ENCODE peak calls at places on chromosomes 4 and X, in five cellular contexts. S is ovary, E is AG09319, O is lower leg skin, G is dorsolateral prefrontal cortex. F is an unnamed sample.

GRCh38 chrX:12115377-12115776 is 22.9 kb upstream of the FRMPD4 start:
- DNase-seq in O (no peak), G (no peak), S (no peak), E (no peak), F (peak; percentile 3)

GRCh38 chr4:185839204-185839712 is 27.3 kb upstream of the SORBS2 start:
- DNase-seq in O (peak; percentile 34), E (peak; percentile 51), S (peak; percentile 36), G (no peak), F (peak; percentile 17)

GRCh38 chr4:1081689-1082040 is 31.7 kb downstream of the RNF212 start:
- DNase-seq in E (no peak), O (no peak), S (no peak), G (no peak), F (no peak)

GRCh38 chr4:5164221-5164912 is 113.1 kb downstream of the STK32B start:
- DNase-seq in O (no peak), E (no peak), S (no peak), G (no peak), F (no peak)

GRCh38 chrX:116384406-116384805 is 52.0 kb upstream of the SLC6A14 start:
- DNase-seq in G (no peak), E (peak; percentile 30), S (no peak), O (no peak), F (no peak)

GRCh38 chr4:5968246-5968645 is 50.0 kb downstream of the C4orf50 start:
- DNase-seq in O (no peak), G (no peak), S (no peak), E (no peak), F (no peak)

GRCh38 chrX:110588164-110588563 is 207.5 kb downstream of the CHRDL1 start:
- DNase-seq in E (no peak), G (no peak), S (no peak), O (no peak), F (no peak)

GRCh38 chrX:20454117-20454516 is 187.4 kb upstream of the RPS6KA3 start:
- DNase-seq in G (no peak), O (no peak), S (no peak), E (no peak), F (no peak)

GRCh38 chr4:110484767-110485166 is 8.8 kb downstream of the ENPEP start:
- DNase-seq in G (no peak), O (no peak), S (no peak), E (peak; percentile 35), F (no peak)

GRCh38 chrX:19883878-19884277 is 3.5 kb downstream of the SH3KBP1 start:
- DNase-seq in E (no peak), G (no peak), S (no peak), O (no peak), F (no peak)

GRCh38 chr4:139838811-139839210 is 173.2 kb downstream of the MGST2 start:
- DNase-seq in S (peak; percentile 20), E (no peak), G (no peak), O (no peak), F (no peak)

GRCh38 chr4:41287852-41288251 is 31.1 kb downstream of the UCHL1 start:
- DNase-seq in G (no peak), S (no peak), O (no peak), E (no peak), F (no peak)

GRCh38 chrX:76279007-76279406 is 106.1 kb downstream of the PBDC1 start:
- DNase-seq in O (peak; percentile 16), E (peak; percentile 5), S (peak; percentile 24), G (peak; percentile 11), F (peak; percentile 29)

GRCh38 chrX:44775726-44776125 is 68.1 kb upstream of the DUSP21 start:
- DNase-seq in E (no peak), G (no peak), S (no peak), O (no peak), F (no peak)

GRCh38 chr4:88166608-88167007 is 8.2 kb upstream of the ABCG2 start:
- DNase-seq in O (no peak), G (no peak), E (no peak), S (no peak), F (no peak)

GRCh38 chrX:45240334-45240733 is 39.7 kb upstream of the DIPK2B start:
- DNase-seq in S (no peak), E (no peak), G (no peak), O (no peak), F (no peak)

GRCh38 chrX:49272426-49272825 is 2.8 kb downstream of the PPP1R3F start:
- DNase-seq in G (no peak), S (peak; percentile 1), O (no peak), E (no peak), F (no peak)

GRCh38 chr4:61200195-61200990 is at the start of gene ADGRL3:
- DNase-seq in S (no peak), G (peak; percentile 77), E (no peak), O (no peak), F (peak; percentile 75)

GRCh38 chr4:72896515-72896914 is 173.0 kb downstream of the COX18 start:
- DNase-seq in S (no peak), O (peak; percentile 45), E (peak; percentile 60), G (no peak), F (no peak)

GRCh38 chr4:17155486-17155885 is 257.0 kb upstream of the LDB2 start:
- DNase-seq in O (no peak), E (no peak), S (no peak), G (no peak), F (no peak)

GRCh38 chr4:55444822-55445221 is 49.1 kb downstream of the TMEM165 start:
- DNase-seq in O (no peak), G (no peak), S (no peak), E (no peak), F (no peak)

GRCh38 chr4:53019485-53020382 is 157.6 kb downstream of the RASL11B start:
- DNase-seq in O (no peak), E (no peak), S (no peak), G (no peak), F (no peak)

GRCh38 chrX:151723156-151723760 is 7.4 kb downstream of the FATE1 start:
- DNase-seq in E (no peak), O (no peak), S (no peak), G (no peak), F (no peak)

GRCh38 chrX:23478056-23478455 is 143.4 kb downstream of the PTCHD1 start:
- DNase-seq in G (no peak), O (no peak), E (no peak), S (no peak), F (no peak)

GRCh38 chrX:318739-319578 is at the start of gene GTPBP6:
- DNase-seq in O (peak; percentile 100), S (peak; percentile 99), E (peak; percentile 99), G (peak; percentile 100), F (peak; percentile 93)

GRCh38 chr4:184355111-184355604 is 119.2 kb downstream of the IRF2 start:
- DNase-seq in O (peak; percentile 61), G (no peak), E (peak; percentile 45), S (peak; percentile 39), F (no peak)

GRCh38 chrX:46589977-46590723 is 16.6 kb downstream of the CHST7 start:
- DNase-seq in O (peak; percentile 26), S (no peak), E (no peak), G (no peak), F (no peak)

GRCh38 chr4:96356591-96357360 is 516.9 kb downstream of the PDHA2 start:
- DNase-seq in G (no peak), E (no peak), O (no peak), S (no peak), F (no peak)

GRCh38 chrX:41473936-41474725 is 27.0 kb downstream of the NYX start:
- DNase-seq in S (no peak), G (no peak), E (no peak), O (no peak), F (no peak)

GRCh38 chrX:51860679-51861078 is 32.7 kb upstream of the MAGED1 start:
- DNase-seq in O (no peak), G (peak; percentile 15), S (no peak), E (peak; percentile 8), F (peak; percentile 1)

DNA sequence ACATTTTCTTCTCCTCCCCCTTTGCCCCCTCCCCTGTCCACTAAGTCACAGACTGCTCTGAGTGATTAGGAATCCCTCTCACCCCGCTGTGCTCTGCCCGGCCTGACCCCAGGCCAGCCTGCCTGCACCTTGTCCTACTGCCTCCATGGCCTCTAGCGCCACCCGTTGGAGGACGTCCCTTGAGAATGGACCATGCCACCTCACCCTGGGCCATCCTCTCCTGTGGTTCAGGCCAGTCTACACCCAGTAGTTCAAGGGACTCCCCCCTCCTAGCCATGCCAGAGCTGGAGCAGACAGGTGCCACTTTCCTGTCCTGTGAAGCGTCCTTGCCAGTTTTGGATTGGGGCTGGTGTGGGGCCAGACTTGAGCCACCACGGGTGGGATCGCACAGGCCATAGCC is 9.7 kb upstream of the IRAK1 start:
- DNase-seq in O (no peak), G (no peak), E (no peak), S (no peak), F (no peak)
- TF ChIP-seq CTCF in O (no peak), G (no peak), E (no peak), S (no peak), F (no peak)

GRCh38 chrX:114583646-114584433 is at the start of gene HTR2C:
- DNase-seq in E (no peak), S (no peak), G (no peak), O (no peak), F (no peak)

GRCh38 chrX:114582698-114583395 is 1.0 kb upstream of the HTR2C start:
- DNase-seq in E (no peak), G (no peak), O (no peak), S (no peak), F (peak; percentile 1)

GRCh38 chrX:114582264-114582632 is 1.6 kb upstream of the HTR2C start:
- DNase-seq in E (no peak), O (no peak), G (no peak), S (no peak), F (no peak)

GRCh38 chrX:114584983-114585842 is 1.3 kb downstream of the HTR2C start:
- DNase-seq in E (no peak), S (no peak), G (no peak), O (no peak), F (no peak)

DNA sequence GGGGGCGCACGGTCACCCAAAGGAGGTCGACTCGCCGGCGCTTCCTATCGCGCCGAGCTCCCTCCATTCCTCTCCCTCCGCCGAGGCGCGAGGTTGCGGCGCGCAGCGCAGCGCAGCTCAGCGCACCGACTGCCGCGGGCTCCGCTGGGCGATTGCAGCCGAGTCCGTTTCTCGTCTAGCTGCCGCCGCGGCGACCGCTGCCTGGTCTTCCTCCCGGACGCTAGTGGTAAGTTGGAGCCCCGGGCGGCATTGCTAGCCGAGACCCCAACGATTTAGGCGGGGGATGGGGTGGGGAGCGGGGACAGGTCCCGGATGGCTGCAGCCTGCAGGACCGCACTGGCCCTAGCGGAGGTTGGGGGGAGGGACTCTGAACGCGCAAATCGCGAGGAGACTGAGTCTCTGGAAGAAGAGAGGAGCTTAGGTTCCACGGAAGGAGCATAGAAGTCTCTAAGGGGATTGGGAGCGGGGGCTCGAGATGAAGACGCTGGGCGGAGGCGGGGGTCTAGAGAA is 603 bp downstream of the HTR2C start:
- DNase-seq in S (no peak), E (no peak), G (no peak), O (no peak), F (peak; percentile 45)
- TF ChIP-seq CTCF in S (no peak), E (no peak), G (no peak), O (no peak), F (peak; percentile 37)

GRCh38 chr4:127809173-127809800 is 27.2 kb downstream of the HSPA4L start:
- DNase-seq in S (no peak), E (no peak), G (no peak), O (no peak), F (no peak)
- TF ChIP-seq CTCF in S (no peak), E (peak; percentile 26), G (no peak), O (no peak), F (no peak)

DNA sequence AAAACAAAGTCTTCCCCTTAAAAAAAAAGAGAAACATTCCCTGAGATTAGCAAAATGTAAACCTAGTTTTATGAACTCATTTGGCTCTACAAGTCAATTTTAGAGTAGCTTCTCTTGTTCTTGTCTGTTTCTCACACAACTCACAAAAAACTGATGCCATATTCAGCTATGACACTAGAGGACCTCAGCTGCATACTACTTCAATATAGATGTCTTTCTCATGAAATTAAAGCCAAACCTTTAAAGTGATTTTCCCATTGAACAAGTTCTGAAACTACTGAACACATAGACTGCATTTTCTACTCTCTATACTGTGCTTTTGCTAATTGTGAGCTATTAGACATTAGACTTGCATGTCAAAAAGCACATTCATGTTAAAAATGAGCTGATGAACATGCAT is 49.8 kb downstream of the TBCK start:
- DNase-seq in O (no peak), S (no peak), E (peak; percentile 28), G (no peak), F (no peak)
- TF ChIP-seq CTCF in O (no peak), S (no peak), E (peak; percentile 76), G (peak; percentile 32), F (peak; percentile 65)

F was measured in neural crest cell.